ENCODE peak calls at places on chromosomes 5 and 9, in ten cellular contexts. R is tibial nerve; Z is AG04450; A is GM23248; P is upper lobe of right lung; C is A673; E is RWPE2; H is PC-9; Q is Caco-2; D is CD8-positive, alpha-beta memory T cell. W is an unnamed sample.
A peak's percentile ranks its signal among the peaks of the same experiment; 100 is the strongest.

GRCh38 chr5:145718956-145719355 is 116.2 kb downstream of the PRELID2 start:
- DNase-seq in R (no peak), Z (peak; percentile 11), A (peak; percentile 57), P (no peak), C (peak; percentile 66), E (no peak), H (no peak), Q (peak; percentile 22), D (no peak), W (no peak)

GRCh38 chr9:752681-753200 is 88.8 kb upstream of the DMRT1 start:
- DNase-seq in R (no peak), Z (no peak), A (peak; percentile 36), P (no peak), C (no peak), E (no peak), H (no peak), Q (no peak), D (no peak), W (peak; percentile 12)

GRCh38 chr5:31733365-31733764 is 94.4 kb downstream of the PDZD2 start:
- DNase-seq in R (no peak), Z (no peak), A (no peak), P (no peak), C (no peak), E (no peak), H (no peak), Q (no peak), D (no peak), W (no peak)

GRCh38 chr9:137077758-137078693 is 709 bp downstream of the UAP1L1 start:
- DNase-seq in R (no peak), Z (no peak), A (peak; percentile 27), P (peak; percentile 78), C (no peak), E (peak; percentile 65), H (peak; percentile 29), Q (no peak), D (peak; percentile 41), W (peak; percentile 33)

GRCh38 chr9:3181049-3181953 is 337.4 kb upstream of the PUM3 start:
- DNase-seq in R (no peak), Z (no peak), A (peak; percentile 38), P (peak; percentile 70), C (peak; percentile 37), E (peak; percentile 66), H (no peak), Q (peak; percentile 32), D (no peak), W (peak; percentile 3)

GRCh38 chr5:181138258-181138657 is 7.3 kb upstream of the OR2V1 start:
- DNase-seq in R (no peak), Z (no peak), A (peak; percentile 22), P (no peak), C (no peak), E (peak; percentile 20), H (no peak), Q (peak; percentile 15), D (no peak), W (no peak)

GRCh38 chr5:18195910-18196309 is 561.6 kb downstream of the TAF11L14 start:
- DNase-seq in R (no peak), Z (no peak), A (no peak), P (no peak), C (no peak), E (no peak), H (no peak), Q (no peak), D (no peak), W (no peak)

GRCh38 chr9:110351009-110351467 is 13.4 kb upstream of the TXNDC8 start:
- DNase-seq in R (no peak), Z (peak; percentile 13), A (peak; percentile 91), P (no peak), C (peak; percentile 84), E (no peak), H (peak; percentile 97), Q (no peak), D (no peak), W (peak; percentile 83)

GRCh38 chr5:123705741-123706140 is 193.8 kb downstream of the CSNK1G3 start:
- DNase-seq in R (no peak), Z (no peak), A (peak; percentile 79), P (no peak), C (no peak), E (no peak), H (no peak), Q (no peak), D (no peak), W (peak; percentile 30)

GRCh38 chr9:94922691-94923107 is 196.2 kb downstream of the AOPEP start:
- DNase-seq in R (no peak), Z (no peak), A (peak; percentile 81), P (no peak), C (no peak), E (no peak), H (peak; percentile 84), Q (no peak), D (no peak), W (peak; percentile 44)

GRCh38 chr9:128341435-128341849 is 1.1 kb downstream of the SLC27A4 start:
- DNase-seq in R (no peak), Z (no peak), A (peak; percentile 84), P (no peak), C (peak; percentile 68), E (no peak), H (peak; percentile 64), Q (peak; percentile 84), D (peak; percentile 43), W (peak; percentile 71)

GRCh38 chr5:45093377-45093776 is 284.6 kb downstream of the MRPS30 start:
- DNase-seq in R (no peak), Z (no peak), A (no peak), P (no peak), C (no peak), E (no peak), H (no peak), Q (no peak), D (no peak), W (no peak)

GRCh38 chr9:88781500-88782391 is 209.5 kb upstream of the S1PR3 start:
- DNase-seq in R (no peak), Z (peak; percentile 44), A (peak; percentile 37), P (no peak), C (peak; percentile 93), E (no peak), H (no peak), Q (no peak), D (no peak), W (no peak)

GRCh38 chr9:79989079-79989478 is 417.3 kb downstream of the TLE4 start:
- DNase-seq in R (no peak), Z (no peak), A (no peak), P (no peak), C (no peak), E (no peak), H (no peak), Q (no peak), D (no peak), W (no peak)

GRCh38 chr5:91486638-91487037 is 103.5 kb upstream of the ARRDC3 start:
- DNase-seq in R (no peak), Z (no peak), A (peak; percentile 55), P (no peak), C (peak; percentile 19), E (no peak), H (no peak), Q (no peak), D (no peak), W (no peak)

DNA sequence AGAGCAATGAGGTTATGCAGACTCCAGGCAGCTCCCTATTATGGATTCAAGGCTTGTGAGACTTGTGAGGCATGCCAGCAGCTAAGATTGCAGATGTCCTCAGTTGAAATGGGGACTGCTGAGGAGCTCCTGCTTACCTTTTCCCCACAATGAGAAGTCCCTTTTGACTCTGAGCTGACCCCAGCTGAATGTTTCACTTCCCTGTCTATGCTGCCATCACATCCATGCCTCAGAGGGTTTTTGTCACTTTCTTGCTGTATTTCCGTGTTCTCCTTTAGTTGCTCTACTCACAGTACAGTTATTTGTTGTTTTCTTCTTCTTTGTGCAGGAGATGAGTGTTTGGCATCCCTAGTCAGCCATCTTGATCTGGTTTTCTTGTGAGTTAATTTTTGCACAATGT is 18.8 kb upstream of the OR2S2 start:
- DNase-seq in R (no peak), Z (no peak), A (no peak), P (no peak), C (no peak), E (no peak), H (no peak), Q (no peak), D (no peak), W (no peak)
- H3K27me3 ChIP-seq in R (no peaks in the 10 kb centered on the region), Z (peaks cover 11% of the 10 kb centered on the region), A (no peaks in the 10 kb centered on the region), P (peaks cover 19% of the 10 kb centered on the region), C (peaks cover 74% of the 10 kb centered on the region), E (peaks cover 9% of the 10 kb centered on the region), H (no peaks in the 10 kb centered on the region), Q (no peaks in the 10 kb centered on the region), D (peaks cover 9% of the 10 kb centered on the region), W (no peaks in the 10 kb centered on the region)

DNA sequence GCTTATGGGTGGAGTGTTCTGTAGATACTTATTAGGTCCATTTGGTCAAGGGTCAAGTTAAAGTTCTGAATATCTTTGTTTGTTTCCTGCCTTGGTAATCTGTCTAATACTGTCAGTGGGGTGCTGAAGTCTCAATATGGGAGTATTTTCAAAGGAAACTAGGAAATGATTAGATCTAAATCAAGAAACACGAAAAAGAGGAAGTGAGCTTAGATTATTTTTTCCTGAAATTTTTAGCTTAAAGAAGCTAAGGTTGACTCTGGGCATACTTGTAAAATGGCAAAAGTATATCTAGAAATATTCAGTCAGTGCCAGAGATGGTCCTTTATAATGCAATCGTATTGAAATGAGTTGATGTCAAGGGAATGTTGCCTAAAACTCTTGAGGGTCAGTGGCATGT is 313.5 kb downstream of the ICE1 start:
- DNase-seq in R (no peak), Z (no peak), A (no peak), P (no peak), C (no peak), E (no peak), H (no peak), Q (no peak), D (no peak), W (no peak)
- H3K27me3 ChIP-seq in R (no peaks in the 10 kb centered on the region), Z (no peaks in the 10 kb centered on the region), A (no peaks in the 10 kb centered on the region), P (no peaks in the 10 kb centered on the region), C (peaks cover 3% of the 10 kb centered on the region), E (peaks cover 23% of the 10 kb centered on the region), H (peaks cover 4% of the 10 kb centered on the region), Q (no peaks in the 10 kb centered on the region), D (no peaks in the 10 kb centered on the region), W (peaks cover 13% of the 10 kb centered on the region)

GRCh38 chr5:2754621-2755370 is 3.3 kb upstream of the IRX2 start:
- DNase-seq in R (no peak), Z (no peak), A (peak; percentile 76), P (peak; percentile 76), C (no peak), E (no peak), H (no peak), Q (no peak), D (no peak), W (no peak)
- H3K27me3 ChIP-seq in R (no peaks in the 10 kb centered on the region), Z (peaks cover 50% of the 10 kb centered on the region), A (no peaks in the 10 kb centered on the region), P (peaks cover 82% of the 10 kb centered on the region), C (peaks cover 13% of the 10 kb centered on the region), E (no peaks in the 10 kb centered on the region), H (no peaks in the 10 kb centered on the region), Q (no peaks in the 10 kb centered on the region), D (no peaks in the 10 kb centered on the region), W (no peaks in the 10 kb centered on the region)

GRCh38 chr9:17810728-17811634 is 232.1 kb downstream of the SH3GL2 start:
- DNase-seq in R (peak; percentile 17), Z (peak; percentile 23), A (peak; percentile 84), P (no peak), C (peak; percentile 37), E (no peak), H (no peak), Q (peak; percentile 36), D (no peak), W (peak; percentile 15)

GRCh38 chr9:17810293-17810692 is 231.4 kb downstream of the SH3GL2 start:
- DNase-seq in R (no peak), Z (no peak), A (no peak), P (no peak), C (no peak), E (no peak), H (no peak), Q (no peak), D (no peak), W (no peak)

GRCh38 chr9:17802249-17802857 is 223.5 kb downstream of the SH3GL2 start:
- DNase-seq in R (no peak), Z (no peak), A (peak; percentile 56), P (no peak), C (peak; percentile 0), E (no peak), H (no peak), Q (no peak), D (no peak), W (no peak)

GRCh38 chr9:17807670-17808282 is 228.9 kb downstream of the SH3GL2 start:
- DNase-seq in R (no peak), Z (no peak), A (no peak), P (no peak), C (no peak), E (no peak), H (no peak), Q (no peak), D (no peak), W (no peak)
- H3K27me3 ChIP-seq in R (no peaks in the 10 kb centered on the region), Z (peaks cover 3% of the 10 kb centered on the region), A (peaks cover 37% of the 10 kb centered on the region), P (no peaks in the 10 kb centered on the region), C (no peaks in the 10 kb centered on the region), E (no peaks in the 10 kb centered on the region), H (no peaks in the 10 kb centered on the region), Q (no peaks in the 10 kb centered on the region), D (no peaks in the 10 kb centered on the region), W (peaks cover 8% of the 10 kb centered on the region)